ENCODE peak calls at places on chromosome 16, in eight cellular contexts. B, F, E, L, G, M, O and K are unnamed samples. For H3K36me3, the result is how much of the 10 kb centered on the place peaks cover.

GRCh38 chr16:83723244-83723643 is 84.5 kb upstream of the HSBP1 start:
- DNase-seq in G (no peak), L (no peak), M (no peak), B (no peak), O (no peak), E (no peak), F (peak), K (no peak)

GRCh38 chr16:30557397-30557949 is 701 bp downstream of the ZNF764 start:
- DNase-seq in L (no peak), G (no peak), M (no peak), F (peak), O (no peak), E (no peak), B (peak), K (no peak)

GRCh38 chr16:5756969-5757368 is 659.4 kb upstream of the EEF2KMT start:
- DNase-seq in E (no peak), L (no peak), B (peak), F (no peak), G (no peak), M (peak), O (no peak), K (peak)

GRCh38 chr16:64206877-64207276 is 915.0 kb downstream of the CDH11 start:
- DNase-seq in G (no peak), B (peak), F (peak), L (no peak), M (no peak), E (no peak), O (no peak), K (peak)

GRCh38 chr16:17359778-17360177 is 111.0 kb downstream of the XYLT1 start:
- DNase-seq in E (peak), B (no peak), G (no peak), L (no peak), F (peak), O (no peak), M (no peak), K (no peak)

GRCh38 chr16:70470927-70471341 is 16.5 kb downstream of the FCSK start:
- DNase-seq in F (peak), G (no peak), M (no peak), L (no peak), E (no peak), B (peak), O (peak), K (no peak)

GRCh38 chr16:69796285-69797118 is 34.4 kb downstream of the WWP2 start:
- DNase-seq in F (peak), B (peak), G (peak), E (peak), O (peak), L (peak), M (peak), K (peak)

GRCh38 chr16:8716592-8716991 is 42.2 kb downstream of the ABAT start:
- DNase-seq in O (no peak), M (no peak), F (peak), E (peak), G (peak), L (no peak), B (no peak), K (no peak)

GRCh38 chr16:56451753-56452689 is 667 bp downstream of the OGFOD1 start:
- DNase-seq in B (peak), E (peak), L (peak), M (peak), G (no peak), F (peak), O (peak), K (peak)

GRCh38 chr16:3282103-3282746 is 1.1 kb upstream of the ZNF263 start:
- DNase-seq in M (no peak), G (no peak), L (no peak), F (peak), B (peak), O (peak), E (no peak), K (peak)

GRCh38 chr16:1487395-1488053 is 1.2 kb downstream of the PTX4 start:
- DNase-seq in O (no peak), G (no peak), L (no peak), E (no peak), B (no peak), F (no peak), M (no peak), K (no peak)

GRCh38 chr16:49663081-49664057 is 192.5 kb downstream of the ZNF423 start:
- DNase-seq in O (no peak), M (no peak), B (no peak), L (no peak), G (no peak), E (no peak), F (no peak), K (no peak)

GRCh38 chr16:10938844-10939648 is 3.2 kb downstream of the DEXI start:
- DNase-seq in B (no peak), O (no peak), G (no peak), F (no peak), E (no peak), M (no peak), L (no peak), K (no peak)

GRCh38 chr16:83338941-83339340 is 468.8 kb upstream of the HSBP1 start:
- DNase-seq in L (no peak), B (no peak), M (no peak), G (no peak), F (peak), O (peak), E (no peak), K (no peak)

GRCh38 chr16:76535-77272 is 1.3 kb upstream of the MPG start:
- DNase-seq in B (no peak), E (peak), M (no peak), O (peak), L (no peak), F (peak), G (peak), K (peak)

GRCh38 chr16:51133130-51133529 is 17.9 kb downstream of the SALL1 start:
- DNase-seq in M (no peak), E (no peak), O (no peak), F (no peak), G (no peak), L (no peak), B (no peak), K (no peak)

GRCh38 chr16:79717324-79717848 is 116.8 kb upstream of the MAF start:
- DNase-seq in M (no peak), L (no peak), O (no peak), B (no peak), F (no peak), G (no peak), E (no peak), K (no peak)

GRCh38 chr16:51155901-51156810 is 5.1 kb upstream of the SALL1 start:
- DNase-seq in G (no peak), M (no peak), B (peak), F (peak), E (no peak), O (no peak), L (no peak), K (peak)

DNA sequence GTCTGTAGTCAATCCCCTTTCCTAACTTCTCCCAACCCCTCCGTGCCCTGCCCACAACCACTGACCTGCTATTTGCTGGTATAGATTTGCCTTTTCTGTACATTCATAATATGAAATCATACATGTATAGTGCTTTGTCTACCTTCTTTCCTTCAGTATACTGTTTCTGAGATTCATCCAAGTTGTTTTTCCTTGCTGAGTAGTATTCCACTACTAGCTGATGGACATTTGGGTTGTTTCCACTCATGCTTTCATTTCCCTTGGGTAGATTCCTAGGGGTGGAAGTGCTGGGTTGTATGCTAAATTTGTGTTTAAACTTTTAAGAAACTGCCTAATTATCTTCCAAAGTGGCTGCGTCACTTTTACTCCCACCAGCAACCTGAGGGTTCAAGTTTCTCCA is 27.7 kb downstream of the CSNK2A2 start:
- DNase-seq in F (no peak), E (no peak), M (no peak), B (no peak), O (no peak), G (no peak), L (no peak), K (no peak)
- H3K36me3 ChIP-seq in F (under half), E (under half), M (under half), B (under half), O (under half), G (under half), L (under half), K (half or more)

GRCh38 chr16:47886631-47887415 is 269.0 kb downstream of the ABCC12 start:
- DNase-seq in E (no peak), F (no peak), M (no peak), B (peak), G (no peak), O (no peak), L (no peak), K (peak)
- TF ChIP-seq EZH2 in E (no peak), F (no peak), M (no peak), B (no peak), G (no peak), O (no peak), L (no peak), K (no peak)

DNA sequence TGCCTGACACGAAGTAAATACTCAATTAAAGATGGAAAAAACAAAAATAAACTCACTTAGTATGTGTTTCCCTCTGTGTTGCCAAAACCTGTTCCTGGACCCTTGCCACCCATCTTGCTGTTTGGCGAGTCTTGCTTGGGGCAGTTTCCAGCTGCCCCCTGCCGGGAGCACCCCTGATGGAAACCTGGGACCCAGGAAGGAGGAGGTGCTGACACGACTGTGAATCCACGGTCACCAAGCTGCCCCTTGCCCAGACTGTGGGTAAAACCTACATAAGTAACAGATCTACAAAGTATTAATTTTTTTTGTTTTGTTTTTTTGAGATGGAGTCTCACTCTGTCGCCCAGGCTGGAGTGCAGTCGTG is 50.1 kb upstream of the SIAH1 start:
- DNase-seq in O (no peak), M (no peak), F (no peak), G (no peak), B (no peak), E (no peak), L (no peak), K (no peak)
- H3K36me3 ChIP-seq in O (under half), M (under half), F (under half), G (under half), B (under half), E (under half), L (under half), K (under half)

GRCh38 chr16:86513471-86514277 is 3.3 kb downstream of the FOXF1 start:
- DNase-seq in M (no peak), O (no peak), G (no peak), B (no peak), F (no peak), E (no peak), L (no peak), K (no peak)
- TF ChIP-seq EZH2 in M (no peak), O (peak), G (peak), B (peak), F (no peak), E (peak), L (no peak), K (peak)

DNA sequence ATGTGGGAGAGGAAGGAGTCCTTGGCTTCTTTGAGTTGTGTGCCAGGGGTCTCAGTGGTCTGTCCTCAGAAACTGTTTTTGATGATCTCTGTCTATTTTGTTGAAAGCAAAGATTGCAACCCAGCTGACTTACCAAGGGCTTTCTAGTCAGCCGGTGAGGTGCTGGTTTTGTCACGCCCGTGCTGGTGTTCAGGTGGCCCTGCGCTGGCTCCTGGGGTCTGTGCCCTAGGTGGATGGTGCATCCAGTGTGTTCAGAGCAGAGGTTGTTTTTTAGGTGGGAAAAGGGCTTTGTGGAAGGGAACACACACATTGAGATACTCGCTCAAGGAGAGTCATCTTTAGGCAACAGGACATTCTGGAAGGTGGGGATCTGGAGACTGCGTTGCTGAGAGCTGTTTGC is 51.0 kb downstream of the BANP start:
- DNase-seq in M (no peak), G (no peak), O (no peak), B (no peak), F (no peak), E (no peak), L (no peak), K (no peak)
- H3K36me3 ChIP-seq in M (under half), G (under half), O (under half), B (under half), F (under half), E (under half), L (under half), K (under half)

DNA sequence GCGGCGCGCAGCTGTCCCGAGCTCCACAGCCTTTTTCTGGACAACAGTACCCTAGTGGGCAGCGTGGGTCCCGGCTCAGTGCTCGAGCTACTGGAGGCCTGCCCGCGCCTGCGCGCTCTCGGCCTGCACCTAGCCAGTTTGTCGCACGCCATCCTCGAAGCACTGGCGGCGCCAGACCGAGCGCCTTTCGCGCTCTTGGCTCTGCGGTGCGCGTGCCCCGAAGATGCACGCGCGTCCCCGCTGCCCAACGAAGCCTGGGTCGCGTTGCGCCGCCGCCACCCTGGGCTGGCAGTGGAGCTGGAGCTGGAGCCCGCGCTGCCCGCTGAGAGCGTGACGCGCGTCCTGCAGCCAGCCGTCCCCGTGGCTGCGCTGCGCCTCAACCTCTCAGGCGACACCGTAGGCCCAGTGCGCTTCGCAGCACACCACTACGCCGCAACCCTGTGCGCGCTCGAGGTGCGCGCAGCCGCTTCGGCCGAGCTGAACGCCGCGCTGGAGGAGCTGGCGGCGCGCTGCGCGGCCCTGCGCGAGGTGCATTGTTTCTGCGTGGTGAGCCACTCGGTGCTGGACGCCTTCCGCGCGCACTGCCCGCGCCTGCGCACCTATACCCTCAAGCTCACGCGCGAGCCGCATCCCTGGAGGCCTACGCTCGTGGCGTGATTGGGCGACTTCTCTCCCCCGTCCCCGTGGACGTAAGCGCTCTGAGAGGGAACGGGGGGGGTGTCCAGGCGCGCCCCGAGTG is 1.2 kb upstream of the HSF4 start:
- DNase-seq in B (peak), L (no peak), F (peak), O (peak), M (no peak), G (no peak), E (no peak), K (no peak)
- TF ChIP-seq EZH2 in B (peak), L (no peak), F (peak), O (peak), M (no peak), G (no peak), E (no peak), K (no peak)

DNA sequence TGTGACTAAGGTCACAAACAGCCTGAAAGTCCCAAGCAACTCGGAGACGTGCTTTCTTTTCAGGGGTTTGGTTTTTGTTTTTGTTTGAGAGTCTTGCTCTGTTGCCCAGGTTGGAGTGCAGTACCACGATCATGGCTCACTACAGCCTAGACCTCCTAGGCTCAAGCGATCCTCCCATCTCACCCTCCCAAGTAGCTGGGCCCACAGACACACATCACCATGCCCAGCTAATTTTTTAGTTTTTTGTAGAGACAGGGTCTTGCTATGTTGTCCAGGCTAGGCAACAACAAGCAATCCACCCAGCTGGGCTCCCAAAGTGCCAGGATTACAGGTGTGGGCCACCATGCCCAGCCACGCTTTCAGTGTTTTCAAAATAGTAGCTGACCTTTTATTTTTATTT is 19.8 kb upstream of the GGA2 start:
- DNase-seq in B (no peak), E (no peak), G (no peak), F (no peak), L (no peak), O (no peak), M (no peak), K (no peak)
- H3K36me3 ChIP-seq in B (under half), E (under half), G (under half), F (under half), L (under half), O (under half), M (under half), K (under half)

GRCh38 chr16:73049051-73049910 is 1.4 kb upstream of the ZFHX3 start:
- DNase-seq in G (no peak), E (no peak), M (no peak), F (no peak), O (no peak), L (no peak), B (no peak), K (no peak)
- TF ChIP-seq EZH2 in G (no peak), E (no peak), M (no peak), F (no peak), O (no peak), L (no peak), B (no peak), K (no peak)

GRCh38 chr16:24821129-24821528 is 24.6 kb upstream of the SLC5A11 start:
- DNase-seq in B (no peak), M (no peak), G (no peak), O (no peak), F (no peak), E (no peak), L (no peak), K (no peak)
- H3K36me3 ChIP-seq in B (under half), M (under half), G (under half), O (under half), F (under half), E (half or more), L (half or more), K (half or more)

GRCh38 chr16:65278874-65279273 is 157.0 kb upstream of the CDH11 start:
- DNase-seq in L (no peak), F (no peak), O (no peak), M (no peak), B (no peak), G (no peak), E (no peak), K (no peak)
- TF ChIP-seq EZH2 in L (no peak), F (no peak), O (no peak), M (no peak), B (no peak), G (no peak), E (no peak), K (no peak)